ENCODE peak calls at places on chromosomes 11 and 22, in four cellular contexts. Z is lung, A is fibroblast of lung, W is PC-3. J is an unnamed sample.

GRCh38 chr11:116193321-116194114 is 579.3 kb downstream of the BUD13 start:
- DNase-seq in Z (peak), A (peak), W (peak), J (no peak)

GRCh38 chr22:19290400-19291217 is 910 bp downstream of the CLTCL1 start:
- DNase-seq in Z (no peak), A (no peak), W (no peak), J (no peak)

GRCh38 chr22:40681451-40681850 is 2.2 kb downstream of the MCHR1 start:
- DNase-seq in Z (no peak), A (no peak), W (no peak), J (no peak)

GRCh38 chr22:32572741-32573140 is 98.1 kb downstream of the FBXO7 start:
- DNase-seq in Z (no peak), A (peak), W (no peak), J (no peak)

GRCh38 chr22:43826142-43827093 is 14.3 kb upstream of the EFCAB6 start:
- DNase-seq in Z (no peak), A (peak), W (peak), J (peak)

GRCh38 chr22:44823396-44823795 is 71.0 kb downstream of the ARHGAP8 start:
- DNase-seq in Z (no peak), A (no peak), W (no peak), J (no peak)

GRCh38 chr11:88604255-88604654 is 266.7 kb upstream of the CTSC start:
- DNase-seq in Z (no peak), A (peak), W (peak), J (peak)

GRCh38 chr11:87417951-87418350 is 380.2 kb downstream of the TMEM135 start:
- DNase-seq in Z (no peak), A (no peak), W (no peak), J (no peak)

GRCh38 chr22:23622634-23623033 is 9.5 kb downstream of the DRICH1 start:
- DNase-seq in Z (no peak), A (no peak), W (peak), J (no peak)

GRCh38 chr22:24875862-24876506 is 70.0 kb downstream of the SGSM1 start:
- DNase-seq in Z (no peak), A (peak), W (peak), J (peak)

GRCh38 chr11:114989536-114989935 is 311.2 kb downstream of the NXPE2 start:
- DNase-seq in Z (no peak), A (no peak), W (no peak), J (no peak)

GRCh38 chr11:88469828-88470227 is 132.3 kb upstream of the CTSC start:
- DNase-seq in Z (no peak), A (no peak), W (no peak), J (no peak)

GRCh38 chr11:134052988-134053945 is 15.6 kb upstream of the JAM3 start:
- DNase-seq in Z (no peak), A (no peak), W (no peak), J (no peak)

GRCh38 chr11:44817207-44817944 is 90.6 kb downstream of the TSPAN18 start:
- DNase-seq in Z (no peak), A (no peak), W (no peak), J (no peak)

GRCh38 chr22:29306175-29306829 is at the start of gene GAS2L1:
- DNase-seq in Z (peak), A (peak), W (peak), J (peak)

GRCh38 chr11:68120212-68121066 is 749 bp downstream of the CHKA start:
- DNase-seq in Z (no peak), A (peak), W (peak), J (peak)

GRCh38 chr22:31496735-31497146 is 405 bp downstream of the SFI1 start:
- DNase-seq in Z (no peak), A (no peak), W (no peak), J (no peak)

GRCh38 chr11:68546555-68546954 is 86.0 kb downstream of the PPP6R3 start:
- DNase-seq in Z (no peak), A (no peak), W (peak), J (peak)

GRCh38 chr11:87398913-87399312 is 361.2 kb downstream of the TMEM135 start:
- DNase-seq in Z (peak), A (no peak), W (no peak), J (no peak)

GRCh38 chr22:38882972-38883622 is 11.1 kb upstream of the CBX6 start:
- DNase-seq in Z (no peak), A (no peak), W (no peak), J (no peak)

GRCh38 chr22:50724616-50725015 is 13.4 kb upstream of the ACR start:
- DNase-seq in Z (no peak), A (no peak), W (no peak), J (no peak)

GRCh38 chr11:24723231-24723630 is 226.4 kb downstream of the LUZP2 start:
- DNase-seq in Z (no peak), A (no peak), W (peak), J (no peak)

GRCh38 chr11:88188251-88189030 is 13.2 kb upstream of the RAB38 start:
- DNase-seq in Z (no peak), A (no peak), W (no peak), J (no peak)

GRCh38 chr11:12133539-12134238 is 23.3 kb downstream of the MICAL2 start:
- DNase-seq in Z (no peak), A (no peak), W (no peak), J (no peak)

GRCh38 chr11:69297225-69297925 is 3.4 kb downstream of the MYEOV start:
- DNase-seq in Z (peak), A (peak), W (peak), J (peak)

GRCh38 chr11:64123102-64123434 is 42.8 kb downstream of the MACROD1 start:
- DNase-seq in Z (peak), A (no peak), W (no peak), J (no peak)

GRCh38 chr22:31295413-31295812 is 3.1 kb upstream of the PIK3IP1 start:
- DNase-seq in Z (no peak), A (no peak), W (no peak), J (no peak)

GRCh38 chr22:26779108-26779507 is 121.7 kb downstream of the MIAT start:
- DNase-seq in Z (no peak), A (no peak), W (no peak), J (no peak)

GRCh38 chr11:2267306-2267861 is 3.0 kb downstream of the ASCL2 start:
- DNase-seq in Z (peak), A (no peak), W (no peak), J (no peak)

GRCh38 chr11:110827276-110827675 is 115.0 kb upstream of the ARHGAP20 start:
- DNase-seq in Z (no peak), A (no peak), W (no peak), J (no peak)

GRCh38 chr22:35538801-35539321 is 1.8 kb upstream of the RASD2 start:
- DNase-seq in Z (no peak), A (no peak), W (peak), J (peak)
- TF ChIP-seq CTCF in Z (no peak), A (peak), W (peak), J (peak)

GRCh38 chr11:65773784-65774411 is 6.9 kb downstream of the AP5B1 start:
- DNase-seq in Z (peak), A (no peak), W (no peak), J (no peak)
- TF ChIP-seq CTCF in Z (no peak), A (peak), W (no peak), J (no peak)

GRCh38 chr11:67095214-67095507 is 23.9 kb upstream of the KDM2A start:
- DNase-seq in Z (no peak), A (no peak), W (no peak), J (no peak)
- TF ChIP-seq CTCF in Z (no peak), A (no peak), W (no peak), J (no peak)

DNA sequence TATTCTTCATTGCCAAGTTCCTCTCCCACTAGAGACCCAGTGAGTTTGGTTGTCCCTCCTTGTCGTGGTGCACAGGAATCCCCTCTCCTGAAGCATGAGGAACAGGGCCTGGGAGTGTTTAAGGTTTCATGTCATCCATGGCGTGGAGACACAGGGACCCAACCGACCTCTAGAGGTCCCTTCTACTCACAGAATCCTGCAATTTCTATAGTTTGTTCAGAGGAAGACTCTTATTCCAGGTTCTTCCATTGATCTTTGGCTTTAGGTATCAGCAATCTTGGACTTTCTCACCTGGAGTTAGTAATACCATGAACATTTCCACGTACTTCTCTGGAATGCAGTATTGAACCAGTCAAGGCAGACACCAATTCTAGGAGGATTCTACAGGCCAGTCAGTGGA is 548.2 kb downstream of the NTM start:
- DNase-seq in Z (no peak), A (no peak), W (no peak), J (no peak)
- TF ChIP-seq CTCF in Z (no peak), A (no peak), W (no peak), J (no peak)

DNA sequence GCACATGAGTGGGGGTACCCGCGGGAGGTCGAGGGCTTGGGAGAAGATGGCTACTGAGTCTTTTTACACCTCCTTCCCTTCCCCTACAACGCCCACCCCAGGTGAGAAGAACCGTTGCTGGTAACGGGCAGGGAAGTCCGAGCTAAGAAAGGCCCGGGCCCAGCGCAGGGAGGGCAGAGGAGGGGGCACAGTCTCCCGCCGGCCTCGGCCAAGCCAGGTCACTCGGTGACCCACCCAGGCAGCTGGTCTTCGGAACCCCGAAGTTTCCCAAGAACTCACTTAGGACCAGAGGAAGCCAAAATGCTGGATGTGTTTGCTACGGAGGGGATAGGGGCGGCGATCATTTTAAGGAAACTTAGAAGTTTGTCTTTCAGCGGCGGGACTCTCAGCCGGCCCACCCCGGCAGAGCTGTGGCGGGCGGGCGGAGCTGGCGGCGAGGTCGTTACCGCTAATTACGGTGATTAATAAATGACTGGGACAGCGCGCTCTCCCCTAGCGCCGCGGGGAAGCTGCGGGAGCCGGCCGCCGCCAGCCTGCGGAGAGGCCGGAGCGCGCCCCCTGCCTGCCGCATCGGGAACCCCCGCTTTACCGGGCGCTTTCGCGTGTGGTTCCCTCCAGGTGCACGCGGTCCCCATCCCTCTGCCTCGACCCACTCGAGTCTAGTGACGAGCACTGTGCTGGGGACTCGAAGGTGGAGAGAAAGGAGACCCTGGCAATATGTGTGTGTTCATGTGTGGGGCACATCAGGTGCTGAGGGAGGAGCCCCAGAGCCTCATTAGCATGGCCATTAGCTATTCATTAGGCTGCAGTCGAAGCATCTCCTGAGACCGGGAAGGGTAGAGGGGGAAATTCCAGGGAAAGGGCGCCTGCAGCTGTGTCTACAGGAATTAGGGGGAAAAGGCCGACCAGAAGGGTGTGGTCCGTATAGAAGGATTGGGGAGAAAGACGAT is 945 bp downstream of the ROBO3 start:
- DNase-seq in Z (no peak), A (peak), W (peak), J (peak)
- TF ChIP-seq CTCF in Z (peak), A (peak), W (peak), J (peak)

GRCh38 chr22:48782817-48783511 is 1044.7 kb downstream of the BRD1 start:
- DNase-seq in Z (peak), A (no peak), W (no peak), J (no peak)
- TF ChIP-seq CTCF in Z (no peak), A (no peak), W (peak), J (no peak)

J was measured in MCF 10A.